ENCODE peak calls at places on chromosomes 6 and 20, in six cellular contexts. One of them, this sample, is unnamed.

GRCh38 chr20:48285656-48286055 is 500.4 kb upstream of the SULF2 start:
- DNase-seq in spleen: no peak
- DNase-seq in adrenal gland: no peak
- DNase-seq in esophagus muscularis mucosa: no peak
- DNase-seq in uterus: no peak
- DNase-seq in heart left ventricle: no peak
- DNase-seq in this sample: no peak

GRCh38 chr20:32961956-32962517 is 42.2 kb downstream of the SUN5 start:
- DNase-seq in uterus: no peak
- DNase-seq in adrenal gland: no peak
- DNase-seq in spleen: no peak
- DNase-seq in esophagus muscularis mucosa: peak
- DNase-seq in heart left ventricle: no peak
- DNase-seq in this sample: no peak

GRCh38 chr6:150142657-150143501 is at the start of gene PPP1R14C:
- DNase-seq in heart left ventricle: peak
- DNase-seq in uterus: no peak
- DNase-seq in esophagus muscularis mucosa: no peak
- DNase-seq in adrenal gland: no peak
- DNase-seq in spleen: no peak
- DNase-seq in this sample: no peak

GRCh38 chr6:32692019-32692418 is 25.6 kb upstream of the HLA-DQB1 start:
- DNase-seq in heart left ventricle: no peak
- DNase-seq in uterus: no peak
- DNase-seq in spleen: no peak
- DNase-seq in esophagus muscularis mucosa: no peak
- DNase-seq in adrenal gland: peak
- DNase-seq in this sample: peak

GRCh38 chr6:154861825-154862224 is 128.6 kb downstream of the SCAF8 start:
- DNase-seq in esophagus muscularis mucosa: no peak
- DNase-seq in adrenal gland: no peak
- DNase-seq in spleen: no peak
- DNase-seq in uterus: no peak
- DNase-seq in heart left ventricle: no peak
- DNase-seq in this sample: no peak

GRCh38 chr20:17558154-17558940 is 11.5 kb upstream of the DSTN start:
- DNase-seq in esophagus muscularis mucosa: no peak
- DNase-seq in adrenal gland: no peak
- DNase-seq in spleen: no peak
- DNase-seq in heart left ventricle: no peak
- DNase-seq in uterus: peak
- DNase-seq in this sample: no peak

GRCh38 chr20:41052742-41053419 is 24.3 kb downstream of the TOP1 start:
- DNase-seq in adrenal gland: no peak
- DNase-seq in spleen: no peak
- DNase-seq in heart left ventricle: no peak
- DNase-seq in esophagus muscularis mucosa: no peak
- DNase-seq in uterus: peak
- DNase-seq in this sample: no peak

GRCh38 chr6:90127589-90127988 is 169.1 kb downstream of the BACH2 start:
- DNase-seq in uterus: no peak
- DNase-seq in heart left ventricle: no peak
- DNase-seq in spleen: no peak
- DNase-seq in adrenal gland: no peak
- DNase-seq in esophagus muscularis mucosa: no peak
- DNase-seq in this sample: no peak

GRCh38 chr6:8658391-8658790 is 223.0 kb upstream of the SLC35B3 start:
- DNase-seq in heart left ventricle: no peak
- DNase-seq in esophagus muscularis mucosa: no peak
- DNase-seq in adrenal gland: no peak
- DNase-seq in uterus: no peak
- DNase-seq in spleen: no peak
- DNase-seq in this sample: no peak

GRCh38 chr6:108604156-108604555 is 43.4 kb downstream of the FOXO3 start:
- DNase-seq in spleen: no peak
- DNase-seq in uterus: no peak
- DNase-seq in adrenal gland: no peak
- DNase-seq in esophagus muscularis mucosa: no peak
- DNase-seq in heart left ventricle: no peak
- DNase-seq in this sample: no peak

GRCh38 chr20:39109933-39110818 is 148.0 kb downstream of the DHX35 start:
- DNase-seq in uterus: no peak
- DNase-seq in esophagus muscularis mucosa: no peak
- DNase-seq in heart left ventricle: no peak
- DNase-seq in spleen: no peak
- DNase-seq in adrenal gland: no peak
- DNase-seq in this sample: no peak

GRCh38 chr6:121522265-121522664 is 86.8 kb downstream of the GJA1 start:
- DNase-seq in adrenal gland: peak
- DNase-seq in uterus: peak
- DNase-seq in heart left ventricle: no peak
- DNase-seq in esophagus muscularis mucosa: no peak
- DNase-seq in spleen: no peak
- DNase-seq in this sample: no peak

GRCh38 chr6:29790626-29791025 is 37.0 kb upstream of the HLA-G start:
- DNase-seq in uterus: no peak
- DNase-seq in heart left ventricle: no peak
- DNase-seq in esophagus muscularis mucosa: peak
- DNase-seq in spleen: no peak
- DNase-seq in adrenal gland: no peak
- DNase-seq in this sample: no peak

GRCh38 chr6:36387440-36388303 is at the start of gene ETV7:
- DNase-seq in adrenal gland: peak
- DNase-seq in heart left ventricle: peak
- DNase-seq in spleen: peak
- DNase-seq in uterus: peak
- DNase-seq in esophagus muscularis mucosa: no peak
- DNase-seq in this sample: no peak

GRCh38 chr6:148422085-148422484 is 79.4 kb downstream of the SASH1 start:
- DNase-seq in esophagus muscularis mucosa: no peak
- DNase-seq in heart left ventricle: no peak
- DNase-seq in uterus: no peak
- DNase-seq in spleen: no peak
- DNase-seq in adrenal gland: no peak
- DNase-seq in this sample: no peak

GRCh38 chr6:36320475-36320874 is 16.2 kb downstream of the BNIP5 start:
- DNase-seq in heart left ventricle: no peak
- DNase-seq in uterus: no peak
- DNase-seq in adrenal gland: no peak
- DNase-seq in spleen: no peak
- DNase-seq in esophagus muscularis mucosa: no peak
- DNase-seq in this sample: no peak

GRCh38 chr20:9838035-9838377 is 870 bp downstream of the PAK5 start:
- DNase-seq in esophagus muscularis mucosa: no peak
- DNase-seq in spleen: no peak
- DNase-seq in adrenal gland: no peak
- DNase-seq in uterus: no peak
- DNase-seq in heart left ventricle: no peak
- DNase-seq in this sample: no peak

GRCh38 chr20:38321959-38322598 is 18.1 kb downstream of the BPI start:
- DNase-seq in esophagus muscularis mucosa: no peak
- DNase-seq in heart left ventricle: no peak
- DNase-seq in adrenal gland: peak
- DNase-seq in uterus: peak
- DNase-seq in spleen: no peak
- DNase-seq in this sample: no peak

GRCh38 chr6:134373282-134373922 is 55.5 kb upstream of the SGK1 start:
- DNase-seq in spleen: peak
- DNase-seq in adrenal gland: peak
- DNase-seq in esophagus muscularis mucosa: peak
- DNase-seq in heart left ventricle: no peak
- DNase-seq in uterus: peak
- DNase-seq in this sample: peak

DNA sequence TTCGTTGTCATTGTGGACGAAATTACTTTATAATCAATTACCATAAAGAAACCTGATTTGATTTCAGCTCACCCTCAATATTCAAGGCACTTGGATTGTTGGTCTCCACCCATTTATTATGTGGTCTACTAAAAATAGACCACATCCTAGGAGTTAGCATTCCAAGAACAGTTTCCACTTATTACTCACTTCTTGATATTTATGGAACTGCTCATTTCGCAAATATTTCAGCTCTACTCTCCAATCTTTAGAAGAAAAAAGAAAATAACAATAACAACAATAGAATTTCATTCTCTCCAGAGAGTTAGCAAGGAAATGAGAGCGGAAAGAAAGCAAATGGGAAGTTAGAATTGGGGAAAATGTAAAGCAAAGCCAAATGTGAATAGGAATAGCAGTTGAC is 26.2 kb upstream of the HDAC2 start:
- DNase-seq in esophagus muscularis mucosa: no peak
- DNase-seq in adrenal gland: no peak
- DNase-seq in uterus: no peak
- DNase-seq in heart left ventricle: no peak
- DNase-seq in spleen: no peak
- DNase-seq in this sample: no peak
- H3K27ac ChIP-seq in esophagus muscularis mucosa: no peak
- H3K27ac ChIP-seq in adrenal gland: no peak
- H3K27ac ChIP-seq in uterus: peak
- H3K27ac ChIP-seq in heart left ventricle: no peak
- H3K27ac ChIP-seq in spleen: no peak
- H3K27ac ChIP-seq in this sample: no peak

DNA sequence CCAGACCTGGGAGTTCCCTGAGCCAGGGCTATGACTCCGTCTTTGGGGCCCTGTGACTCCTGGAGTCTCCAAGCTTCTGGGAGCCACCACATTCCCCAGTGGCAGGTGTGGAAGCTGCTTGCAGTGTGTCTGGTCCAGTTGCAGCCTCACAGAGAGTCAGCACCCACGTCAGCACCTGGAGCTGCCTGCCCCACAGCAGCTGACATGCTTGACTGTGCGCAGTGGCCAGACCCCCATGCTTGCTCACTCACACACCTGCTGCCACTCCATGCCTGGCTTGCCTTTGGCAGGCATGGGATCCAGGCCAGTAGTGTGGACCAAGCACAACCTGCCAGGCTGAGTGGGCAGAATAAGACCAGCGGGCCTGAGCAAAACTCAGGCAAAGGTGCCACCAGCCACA is 31.0 kb upstream of the ASIP start:
- DNase-seq in heart left ventricle: no peak
- DNase-seq in esophagus muscularis mucosa: peak
- DNase-seq in adrenal gland: no peak
- DNase-seq in uterus: no peak
- DNase-seq in spleen: no peak
- DNase-seq in this sample: no peak
- TF ChIP-seq POLR2A in heart left ventricle: no peak
- TF ChIP-seq POLR2A in esophagus muscularis mucosa: no peak
- TF ChIP-seq POLR2A in adrenal gland: no peak
- TF ChIP-seq POLR2A in uterus: no peak
- TF ChIP-seq POLR2A in spleen: no peak
- TF ChIP-seq POLR2A in this sample: no peak

GRCh38 chr20:50434321-50434652 is 75.9 kb upstream of the PTPN1 start:
- DNase-seq in esophagus muscularis mucosa: no peak
- DNase-seq in adrenal gland: no peak
- DNase-seq in spleen: no peak
- DNase-seq in heart left ventricle: no peak
- DNase-seq in uterus: no peak
- DNase-seq in this sample: no peak

GRCh38 chr20:50431066-50431450 is 79.1 kb upstream of the PTPN1 start:
- DNase-seq in heart left ventricle: no peak
- DNase-seq in adrenal gland: no peak
- DNase-seq in uterus: no peak
- DNase-seq in esophagus muscularis mucosa: no peak
- DNase-seq in spleen: no peak
- DNase-seq in this sample: no peak

GRCh38 chr20:50434653-50435396 is 75.4 kb upstream of the PTPN1 start:
- DNase-seq in uterus: no peak
- DNase-seq in heart left ventricle: no peak
- DNase-seq in esophagus muscularis mucosa: no peak
- DNase-seq in spleen: no peak
- DNase-seq in adrenal gland: no peak
- DNase-seq in this sample: no peak

GRCh38 chr20:50435397-50436051 is 74.7 kb upstream of the PTPN1 start:
- DNase-seq in heart left ventricle: no peak
- DNase-seq in spleen: no peak
- DNase-seq in adrenal gland: no peak
- DNase-seq in uterus: no peak
- DNase-seq in esophagus muscularis mucosa: no peak
- DNase-seq in this sample: no peak

DNA sequence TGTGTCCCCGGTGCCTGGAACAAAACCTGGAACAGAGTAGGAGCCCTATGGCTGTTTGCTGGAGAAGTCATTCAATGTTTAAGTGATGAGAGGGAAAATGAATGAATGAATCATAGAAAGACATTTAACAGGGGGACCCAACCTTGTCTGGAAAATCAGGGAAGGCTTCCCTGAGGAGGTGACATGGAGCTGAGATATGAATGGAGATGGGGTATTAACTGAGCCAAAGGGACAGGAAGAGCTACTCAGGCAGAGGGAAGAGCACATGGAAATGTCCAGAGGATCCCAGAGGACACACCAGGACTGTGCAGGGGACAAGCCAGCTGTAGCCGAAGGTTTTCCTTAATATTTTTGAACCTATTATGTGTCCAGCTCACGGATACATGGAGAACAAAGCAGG is 77.2 kb upstream of the PTPN1 start:
- DNase-seq in adrenal gland: no peak
- DNase-seq in heart left ventricle: no peak
- DNase-seq in esophagus muscularis mucosa: no peak
- DNase-seq in uterus: no peak
- DNase-seq in spleen: no peak
- DNase-seq in this sample: no peak
- H3K27ac ChIP-seq in adrenal gland: no peak
- H3K27ac ChIP-seq in heart left ventricle: no peak
- H3K27ac ChIP-seq in esophagus muscularis mucosa: no peak
- H3K27ac ChIP-seq in uterus: no peak
- H3K27ac ChIP-seq in spleen: no peak
- H3K27ac ChIP-seq in this sample: no peak

GRCh38 chr20:50052952-50053789 is 59.8 kb downstream of the UBE2V1 start:
- DNase-seq in adrenal gland: no peak
- DNase-seq in uterus: no peak
- DNase-seq in spleen: no peak
- DNase-seq in heart left ventricle: no peak
- DNase-seq in esophagus muscularis mucosa: no peak
- DNase-seq in this sample: no peak
- TF ChIP-seq POLR2A in adrenal gland: no peak
- TF ChIP-seq POLR2A in uterus: no peak
- TF ChIP-seq POLR2A in spleen: no peak
- TF ChIP-seq POLR2A in heart left ventricle: no peak
- TF ChIP-seq POLR2A in esophagus muscularis mucosa: no peak
- TF ChIP-seq POLR2A in this sample: no peak

DNA sequence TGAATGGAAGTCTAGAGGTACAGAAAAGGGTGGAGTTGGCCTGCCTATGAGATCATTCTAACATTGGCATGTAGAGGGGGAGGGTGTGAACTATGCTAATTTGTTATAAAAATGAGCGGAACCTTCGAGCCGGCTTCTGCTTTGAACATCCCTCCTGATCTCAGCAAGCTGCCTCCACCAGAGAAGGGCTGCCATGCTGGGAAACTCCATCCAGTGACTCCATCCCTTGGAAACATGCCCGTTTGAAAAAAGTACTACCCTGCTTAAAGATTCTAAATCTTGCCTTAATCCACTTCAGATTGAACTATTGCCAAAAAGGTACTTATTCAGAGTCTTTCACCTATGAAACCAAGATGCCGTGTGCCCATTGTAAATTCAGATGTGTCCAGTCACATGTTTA is 43.6 kb upstream of the TMEM170B start:
- DNase-seq in adrenal gland: no peak
- DNase-seq in spleen: no peak
- DNase-seq in heart left ventricle: no peak
- DNase-seq in uterus: no peak
- DNase-seq in esophagus muscularis mucosa: no peak
- DNase-seq in this sample: no peak
- H3K27ac ChIP-seq in adrenal gland: no peak
- H3K27ac ChIP-seq in spleen: peak
- H3K27ac ChIP-seq in heart left ventricle: no peak
- H3K27ac ChIP-seq in uterus: no peak
- H3K27ac ChIP-seq in esophagus muscularis mucosa: no peak
- H3K27ac ChIP-seq in this sample: no peak